ENCODE peak calls at places on chromosomes 5 and 9, in six cellular contexts. O is left colon, V is body of pancreas, A is NCI-H2081, L is lower lobe of right lung, W is endodermal cell. S is an unnamed sample.

GRCh38 chr9:81264516-81264915 is 424.8 kb downstream of the TLE1 start:
- DNase-seq in O (no peak), V (no peak), A (no peak), L (no peak), W (no peak), S (no peak)

GRCh38 chr9:106526805-106527204 is 336.2 kb upstream of the ZNF462 start:
- DNase-seq in O (no peak), V (no peak), A (no peak), L (no peak), W (no peak), S (no peak)

GRCh38 chr5:38672059-38672791 is 115.8 kb upstream of the LIFR start:
- DNase-seq in O (no peak), V (no peak), A (no peak), L (no peak), W (peak), S (no peak)

GRCh38 chr5:7828269-7828668 is 22.7 kb downstream of the CFAP90 start:
- DNase-seq in O (no peak), V (peak), A (peak), L (no peak), W (no peak), S (no peak)

GRCh38 chr9:31519011-31519410 is 865.4 kb upstream of the ACO1 start:
- DNase-seq in O (no peak), V (no peak), A (no peak), L (no peak), W (peak), S (no peak)

GRCh38 chr5:59955241-59955640 is 61.7 kb upstream of the PDE4D start:
- DNase-seq in O (no peak), V (no peak), A (no peak), L (no peak), W (no peak), S (no peak)

GRCh38 chr5:76401801-76402250 is 1.3 kb upstream of the IQGAP2 start:
- DNase-seq in O (no peak), V (no peak), A (no peak), L (peak), W (no peak), S (no peak)

GRCh38 chr5:122858451-122858850 is 13.0 kb downstream of the SNX24 start:
- DNase-seq in O (no peak), V (no peak), A (no peak), L (no peak), W (no peak), S (no peak)

GRCh38 chr5:14467886-14468285 is 113.7 kb upstream of the OTULINL start:
- DNase-seq in O (no peak), V (no peak), A (no peak), L (no peak), W (no peak), S (no peak)

GRCh38 chr9:4114569-4115505 is 185.0 kb downstream of the GLIS3 start:
- DNase-seq in O (no peak), V (no peak), A (no peak), L (no peak), W (no peak), S (no peak)

GRCh38 chr5:177133119-177133844 is at the start of gene NSD1:
- DNase-seq in O (peak), V (peak), A (peak), L (peak), W (peak), S (peak)

GRCh38 chr5:119451561-119451960 is 736 bp upstream of the HSD17B4 start:
- DNase-seq in O (no peak), V (no peak), A (no peak), L (no peak), W (no peak), S (no peak)

GRCh38 chr9:33469891-33470290 is 3.8 kb downstream of the NOL6 start:
- DNase-seq in O (no peak), V (no peak), A (no peak), L (no peak), W (no peak), S (no peak)

GRCh38 chr5:90014420-90014819 is 395.1 kb downstream of the CETN3 start:
- DNase-seq in O (no peak), V (no peak), A (no peak), L (no peak), W (no peak), S (no peak)

GRCh38 chr9:125995706-125996105 is 248.5 kb downstream of the PBX3 start:
- DNase-seq in O (no peak), V (no peak), A (no peak), L (peak), W (no peak), S (no peak)

GRCh38 chr5:149407331-149408251 is 28.5 kb upstream of the IL17B start:
- DNase-seq in O (no peak), V (no peak), A (no peak), L (no peak), W (no peak), S (no peak)

GRCh38 chr5:56164371-56164770 is 68.8 kb downstream of the ANKRD55 start:
- DNase-seq in O (no peak), V (no peak), A (peak), L (no peak), W (no peak), S (no peak)

GRCh38 chr9:129270903-129271431 is 92.9 kb upstream of the IER5L start:
- DNase-seq in O (no peak), V (peak), A (no peak), L (peak), W (peak), S (no peak)

GRCh38 chr5:77775773-77776605 is at the start of gene TBCA:
- DNase-seq in O (peak), V (peak), A (peak), L (peak), W (peak), S (peak)

S was measured in NCI-H146.